ENCODE peak calls at places on chromosomes 16 and 17, in eight cellular contexts. M is tibial nerve, O is uterus, L is GM12878, C is K562, F is IMR-90, N is adrenal gland, R is breast epithelium. V is an unnamed sample.

GRCh38 chr17:83103200-83103937 is 24.0 kb downstream of the METRNL start:
- DNase-seq in C (peak; percentile 93), M (peak; percentile 71), R (peak; percentile 65), L (no peak), N (peak; percentile 80), F (peak; percentile 66), O (peak; percentile 85), V (peak; percentile 84)

GRCh38 chr17:35312790-35313711 is 60.4 kb downstream of the SLFN11 start:
- DNase-seq in C (peak; percentile 58), N (peak; percentile 54), L (peak; percentile 43), F (peak; percentile 73), M (peak; percentile 31), O (peak; percentile 51), R (peak; percentile 42), V (peak; percentile 53)

GRCh38 chr17:36752096-36752888 is 150.9 kb downstream of the MRM1 start:
- DNase-seq in C (no peak), O (no peak), L (no peak), F (no peak), R (no peak), M (no peak), N (no peak), V (no peak)

GRCh38 chr16:3999890-4000325 is 116.3 kb downstream of the ADCY9 start:
- DNase-seq in L (no peak), C (no peak), O (no peak), M (no peak), F (peak; percentile 50), N (no peak), R (no peak), V (no peak)

GRCh38 chr17:54452666-54453348 is 447.8 kb upstream of the TOM1L1 start:
- DNase-seq in N (no peak), L (no peak), C (no peak), R (no peak), O (no peak), M (no peak), F (no peak), V (no peak)

GRCh38 chr17:28227278-28228108 is 91.5 kb upstream of the TMEM97 start:
- DNase-seq in F (no peak), R (peak; percentile 82), M (no peak), N (peak; percentile 89), C (no peak), L (no peak), O (no peak), V (peak; percentile 95)

GRCh38 chr16:85416267-85417109 is 196.6 kb upstream of the GSE1 start:
- DNase-seq in C (peak; percentile 92), O (peak; percentile 27), M (no peak), N (peak; percentile 71), L (no peak), F (peak; percentile 15), R (no peak), V (peak; percentile 61)

GRCh38 chr17:1252203-1252608 is 18.0 kb upstream of the BHLHA9 start:
- DNase-seq in M (no peak), C (no peak), N (no peak), O (no peak), L (no peak), R (no peak), F (no peak), V (no peak)

GRCh38 chr16:85448557-85449194 is 164.4 kb upstream of the GSE1 start:
- DNase-seq in R (no peak), O (peak; percentile 47), M (no peak), N (no peak), C (no peak), L (no peak), F (no peak), V (no peak)

GRCh38 chr17:47013341-47013740 is 34.3 kb upstream of the RPRML start:
- DNase-seq in L (no peak), C (no peak), F (no peak), R (no peak), N (no peak), M (no peak), O (no peak), V (no peak)

GRCh38 chr16:50631985-50632576 is 49.0 kb downstream of the SNX20 start:
- DNase-seq in M (no peak), N (no peak), L (no peak), F (no peak), O (no peak), C (no peak), R (no peak), V (no peak)
- TF ChIP-seq POLR2A in M (no peak), N (no peak), L (no peak), F (no peak), O (no peak), C (no peak), R (no peak), V (no peak)

GRCh38 chr17:78137392-78138203 is 7.0 kb downstream of the TMC8 start:
- DNase-seq in N (no peak), C (peak; percentile 75), F (no peak), O (no peak), R (no peak), L (no peak), M (no peak), V (no peak)
- H3K4me1 ChIP-seq in N (peaks cover 18% of the 10 kb centered on the region), C (peaks cover 99% of the 10 kb centered on the region), F (no peaks in the 10 kb centered on the region), O (no peaks in the 10 kb centered on the region), R (peaks cover 11% of the 10 kb centered on the region), L (peaks cover 66% of the 10 kb centered on the region), M (peaks cover 25% of the 10 kb centered on the region), V (no peaks in the 10 kb centered on the region)

DNA sequence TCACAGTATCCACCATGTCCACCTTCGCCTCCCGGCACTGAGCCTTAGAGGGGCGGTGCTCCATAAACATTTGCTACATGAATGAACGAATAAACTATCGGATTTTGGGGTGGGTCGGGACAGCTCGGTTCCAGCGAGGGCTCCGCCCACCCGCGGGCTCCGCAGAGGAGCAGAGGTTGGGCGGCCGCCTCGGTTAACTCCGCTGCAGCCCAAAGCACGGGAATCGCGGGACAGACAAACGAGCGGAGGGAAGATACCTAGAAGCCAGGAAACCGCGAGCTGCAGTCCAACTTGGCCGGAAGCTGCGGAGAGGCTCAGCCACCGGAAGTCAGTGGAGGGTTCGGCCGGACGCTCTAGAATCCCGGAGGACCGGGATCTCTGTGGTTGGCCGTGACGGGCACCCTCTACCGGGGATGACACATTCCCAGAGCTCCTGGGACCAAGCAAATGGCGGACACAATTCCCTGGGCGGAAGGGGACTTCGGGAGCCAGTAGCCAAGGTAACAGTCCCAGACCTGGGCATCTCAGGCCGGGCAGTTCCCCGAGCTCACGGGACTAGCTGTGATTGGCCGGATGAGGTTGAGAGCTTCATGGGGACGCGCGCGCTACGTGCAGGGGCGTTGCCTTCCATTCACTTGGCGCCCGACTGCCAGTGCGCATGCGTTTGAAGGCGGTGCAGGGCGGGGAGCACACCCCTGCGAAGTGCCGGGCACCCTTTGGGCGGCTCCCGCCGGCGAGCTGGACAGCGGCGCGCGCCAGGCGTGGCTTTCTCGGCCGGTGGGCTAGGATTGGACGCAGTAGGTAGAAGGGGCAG is 489 bp upstream of the MAPK7 start:
- DNase-seq in N (peak; percentile 98), F (peak; percentile 99), L (peak; percentile 96), M (peak; percentile 90), C (peak; percentile 97), O (peak; percentile 98), R (peak; percentile 98), V (peak; percentile 99)
- TF ChIP-seq POLR2A in N (peak; percentile 87), F (peak; percentile 91), L (peak; percentile 88), M (peak; percentile 88), C (peak; percentile 83), O (peak; percentile 78), R (peak; percentile 22), V (no peak)

GRCh38 chr17:61260061-61260797 is 139.4 kb upstream of the TBX2 start:
- DNase-seq in F (peak; percentile 80), C (no peak), N (no peak), M (peak; percentile 29), R (no peak), O (no peak), L (no peak), V (no peak)
- H3K4me1 ChIP-seq in F (peaks cover 11% of the 10 kb centered on the region), C (no peaks in the 10 kb centered on the region), N (peaks cover 11% of the 10 kb centered on the region), M (peaks cover 30% of the 10 kb centered on the region), R (no peaks in the 10 kb centered on the region), O (peaks cover 10% of the 10 kb centered on the region), L (no peaks in the 10 kb centered on the region), V (peaks cover 16% of the 10 kb centered on the region)

DNA sequence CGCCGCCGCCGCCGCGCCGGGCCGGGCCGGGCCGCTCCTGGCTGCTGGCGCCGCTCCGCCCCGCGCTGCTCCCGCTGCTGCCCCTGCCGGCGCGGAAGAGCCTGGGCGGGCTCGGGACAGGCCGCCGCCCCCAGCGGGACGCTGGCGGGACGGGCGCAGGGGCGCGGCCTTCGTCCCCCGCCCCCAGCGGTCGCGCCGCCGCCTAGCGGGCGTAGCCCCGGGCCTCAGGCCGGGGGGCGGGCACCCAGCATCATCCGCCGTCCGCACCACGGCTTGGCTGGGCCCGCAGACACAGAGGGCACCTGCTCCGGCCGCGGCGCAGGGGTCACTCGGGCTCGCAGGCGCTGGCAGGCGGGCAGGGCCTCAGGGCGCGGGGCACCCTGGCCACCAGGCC is at the start of gene AMFR:
- DNase-seq in C (peak; percentile 91), N (peak; percentile 67), L (no peak), O (peak; percentile 48), F (peak; percentile 80), M (no peak), R (no peak), V (peak; percentile 53)
- TF ChIP-seq POLR2A in C (no peak), N (peak; percentile 67), L (peak; percentile 48), O (peak; percentile 58), F (no peak), M (no peak), R (no peak), V (no peak)

GRCh38 chr16:62954144-62955032 is 918.1 kb upstream of the CDH8 start:
- DNase-seq in N (no peak), M (no peak), F (no peak), R (no peak), O (no peak), C (no peak), L (no peak), V (no peak)
- H3K4me1 ChIP-seq in N (no peaks in the 10 kb centered on the region), M (no peaks in the 10 kb centered on the region), F (no peaks in the 10 kb centered on the region), R (no peaks in the 10 kb centered on the region), O (no peaks in the 10 kb centered on the region), C (no peaks in the 10 kb centered on the region), L (no peaks in the 10 kb centered on the region), V (no peaks in the 10 kb centered on the region)

DNA sequence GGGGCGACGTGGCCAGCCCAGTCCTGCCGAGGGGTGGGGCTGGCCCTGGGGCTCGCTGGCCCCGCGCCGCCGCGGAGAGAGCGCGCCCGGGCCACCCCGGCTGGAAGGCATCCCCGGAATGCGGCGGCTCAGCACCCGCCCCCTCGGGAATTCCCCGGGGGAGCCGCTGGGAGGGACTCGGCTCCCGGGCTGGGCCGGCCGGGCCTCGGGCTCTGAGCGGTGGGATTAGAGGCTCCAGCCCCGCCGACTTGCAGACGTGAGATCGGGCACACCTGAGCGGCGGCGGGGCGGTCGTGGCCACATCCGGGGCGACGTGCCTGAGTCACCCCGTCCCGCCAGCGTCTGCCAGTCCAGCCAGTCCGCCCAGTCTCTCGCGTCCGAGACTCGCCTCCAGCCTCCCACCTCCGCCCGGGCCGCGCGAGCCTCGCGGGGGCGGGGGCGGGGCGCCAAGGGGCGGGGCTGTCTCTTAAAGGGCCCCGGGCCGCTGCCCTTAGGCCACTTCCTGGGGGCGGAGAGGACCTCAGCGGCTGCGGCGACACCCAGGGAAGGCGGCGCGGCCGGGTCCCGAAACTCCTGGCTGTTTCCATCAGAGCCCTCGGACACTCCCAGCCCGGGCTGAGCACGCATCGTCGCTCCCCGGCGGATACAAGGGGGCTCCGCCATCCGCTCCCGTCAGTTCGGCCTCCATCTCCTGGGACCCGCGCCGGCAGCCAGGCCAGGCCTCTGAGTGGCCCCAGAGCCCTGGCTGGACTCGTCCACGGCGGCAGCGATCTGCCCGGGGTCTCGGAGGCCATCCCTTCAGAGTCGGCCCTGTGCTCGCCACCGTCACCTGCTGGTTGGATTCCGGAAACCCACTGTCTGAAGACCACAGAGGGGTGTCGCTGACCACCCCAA is at the start of gene KCTD11:
- DNase-seq in M (peak; percentile 85), N (peak; percentile 90), L (no peak), O (peak; percentile 88), F (peak; percentile 88), R (peak; percentile 87), C (peak; percentile 91), V (peak; percentile 92)
- TF ChIP-seq POLR2A in M (peak; percentile 49), N (peak; percentile 82), L (peak; percentile 81), O (peak; percentile 65), F (peak; percentile 66), R (no peak), C (peak; percentile 66), V (no peak)

V was measured in testis.